ENCODE peak calls at places on chromosomes 7 and 10, in five cellular contexts. One of them, this sample, is unnamed.

GRCh38 chr10:62054825-62055224 is 153.3 kb downstream of the ARID5B start:
- ATAC-seq in HepG2: no peak
- ATAC-seq in HCT116: no peak
- ATAC-seq in GM23338: no peak
- ATAC-seq in upper lobe of left lung: no peak
- ATAC-seq in this sample: no peak

GRCh38 chr7:44109991-44110390 is 5.8 kb downstream of the AEBP1 start:
- ATAC-seq in HepG2: no peak
- ATAC-seq in HCT116: no peak
- ATAC-seq in upper lobe of left lung: no peak
- ATAC-seq in GM23338: no peak
- ATAC-seq in this sample: no peak

GRCh38 chr7:28173531-28173930 is 7.1 kb downstream of the JAZF1 start:
- ATAC-seq in HepG2: no peak
- ATAC-seq in GM23338: peak; percentile 20
- ATAC-seq in HCT116: no peak
- ATAC-seq in upper lobe of left lung: no peak
- ATAC-seq in this sample: no peak

GRCh38 chr10:73967022-73967429 is 30.9 kb upstream of the VCL start:
- ATAC-seq in HepG2: no peak
- ATAC-seq in GM23338: peak; percentile 78
- ATAC-seq in upper lobe of left lung: no peak
- ATAC-seq in HCT116: no peak
- ATAC-seq in this sample: no peak

GRCh38 chr7:141512597-141512996 is 38.6 kb upstream of the AGK start:
- ATAC-seq in HCT116: no peak
- ATAC-seq in upper lobe of left lung: no peak
- ATAC-seq in GM23338: no peak
- ATAC-seq in HepG2: no peak
- ATAC-seq in this sample: no peak

GRCh38 chr7:5437987-5438386 is 14.4 kb upstream of the TNRC18 start:
- ATAC-seq in GM23338: no peak
- ATAC-seq in HepG2: peak; percentile 3
- ATAC-seq in HCT116: no peak
- ATAC-seq in upper lobe of left lung: no peak
- ATAC-seq in this sample: no peak

GRCh38 chr10:114427124-114427852 is 23.0 kb upstream of the AFAP1L2 start:
- ATAC-seq in HCT116: peak; percentile 24
- ATAC-seq in GM23338: peak; percentile 72
- ATAC-seq in HepG2: peak; percentile 37
- ATAC-seq in upper lobe of left lung: peak; percentile 14
- ATAC-seq in this sample: no peak

GRCh38 chr7:5429253-5429856 is 5.7 kb upstream of the TNRC18 start:
- ATAC-seq in GM23338: peak; percentile 38
- ATAC-seq in HepG2: peak; percentile 23
- ATAC-seq in upper lobe of left lung: no peak
- ATAC-seq in HCT116: peak; percentile 11
- ATAC-seq in this sample: no peak

GRCh38 chr10:62231371-62231770 is 37.3 kb downstream of the RTKN2 start:
- ATAC-seq in upper lobe of left lung: peak; percentile 83
- ATAC-seq in HepG2: no peak
- ATAC-seq in GM23338: no peak
- ATAC-seq in HCT116: no peak
- ATAC-seq in this sample: peak; percentile 51

GRCh38 chr7:18103436-18104218 is 76.0 kb upstream of the PRPS1L1 start:
- ATAC-seq in upper lobe of left lung: no peak
- ATAC-seq in GM23338: no peak
- ATAC-seq in HCT116: no peak
- ATAC-seq in HepG2: no peak
- ATAC-seq in this sample: no peak

GRCh38 chr10:79496896-79497295 is 15.4 kb upstream of the EIF5AL1 start:
- ATAC-seq in GM23338: no peak
- ATAC-seq in HepG2: no peak
- ATAC-seq in HCT116: peak; percentile 72
- ATAC-seq in upper lobe of left lung: no peak
- ATAC-seq in this sample: no peak

GRCh38 chr7:55054252-55054651 is 35.4 kb downstream of the EGFR start:
- ATAC-seq in HepG2: no peak
- ATAC-seq in HCT116: no peak
- ATAC-seq in upper lobe of left lung: peak; percentile 2
- ATAC-seq in GM23338: no peak
- ATAC-seq in this sample: peak; percentile 39

GRCh38 chr7:46739378-46740234 is 818.5 kb upstream of the IGFBP3 start:
- ATAC-seq in GM23338: no peak
- ATAC-seq in HepG2: no peak
- ATAC-seq in HCT116: no peak
- ATAC-seq in upper lobe of left lung: no peak
- ATAC-seq in this sample: peak; percentile 36

GRCh38 chr7:1643270-1644092 is 26.6 kb upstream of the ELFN1 start:
- ATAC-seq in HCT116: no peak
- ATAC-seq in upper lobe of left lung: no peak
- ATAC-seq in GM23338: no peak
- ATAC-seq in HepG2: no peak
- ATAC-seq in this sample: no peak

GRCh38 chr7:41879424-41879823 is 176.5 kb upstream of the INHBA start:
- ATAC-seq in HepG2: no peak
- ATAC-seq in GM23338: no peak
- ATAC-seq in upper lobe of left lung: no peak
- ATAC-seq in HCT116: no peak
- ATAC-seq in this sample: no peak

GRCh38 chr7:24820730-24821044 is 63.4 kb upstream of the GSDME start:
- ATAC-seq in upper lobe of left lung: no peak
- ATAC-seq in GM23338: peak; percentile 57
- ATAC-seq in HCT116: peak; percentile 53
- ATAC-seq in HepG2: peak; percentile 72
- ATAC-seq in this sample: no peak

GRCh38 chr7:18978108-18978495 is 139.3 kb downstream of the TWIST1 start:
- ATAC-seq in GM23338: no peak
- ATAC-seq in HepG2: no peak
- ATAC-seq in upper lobe of left lung: peak; percentile 87
- ATAC-seq in HCT116: peak; percentile 60
- ATAC-seq in this sample: peak; percentile 43

GRCh38 chr10:132337019-132337418 is 5.0 kb downstream of the LRRC27 start:
- ATAC-seq in HepG2: peak; percentile 22
- ATAC-seq in upper lobe of left lung: peak; percentile 32
- ATAC-seq in HCT116: no peak
- ATAC-seq in GM23338: peak; percentile 53
- ATAC-seq in this sample: no peak

GRCh38 chr7:3336042-3336665 is 35.1 kb downstream of the SDK1 start:
- ATAC-seq in HepG2: no peak
- ATAC-seq in GM23338: peak; percentile 79
- ATAC-seq in HCT116: no peak
- ATAC-seq in upper lobe of left lung: no peak
- ATAC-seq in this sample: no peak

GRCh38 chr10:96419351-96419750 is 60.5 kb upstream of the OPALIN start:
- ATAC-seq in GM23338: no peak
- ATAC-seq in upper lobe of left lung: no peak
- ATAC-seq in HCT116: no peak
- ATAC-seq in HepG2: no peak
- ATAC-seq in this sample: no peak

GRCh38 chr7:32531402-32531801 is 36.1 kb downstream of the AVL9 start:
- ATAC-seq in HepG2: no peak
- ATAC-seq in upper lobe of left lung: no peak
- ATAC-seq in GM23338: no peak
- ATAC-seq in HCT116: no peak
- ATAC-seq in this sample: no peak

GRCh38 chr10:72691470-72692056 is 380 bp upstream of the MCU start:
- ATAC-seq in HepG2: no peak
- ATAC-seq in GM23338: peak; percentile 97
- ATAC-seq in HCT116: no peak
- ATAC-seq in upper lobe of left lung: no peak
- ATAC-seq in this sample: no peak

GRCh38 chr7:48298779-48299178 is 127.5 kb downstream of the ABCA13 start:
- ATAC-seq in HCT116: no peak
- ATAC-seq in HepG2: no peak
- ATAC-seq in upper lobe of left lung: no peak
- ATAC-seq in GM23338: no peak
- ATAC-seq in this sample: no peak

GRCh38 chr7:128037081-128037480 is 5.8 kb upstream of the LRRC4 start:
- ATAC-seq in HepG2: no peak
- ATAC-seq in upper lobe of left lung: no peak
- ATAC-seq in HCT116: no peak
- ATAC-seq in GM23338: no peak
- ATAC-seq in this sample: no peak

GRCh38 chr7:152335900-152336571 is 99.8 kb downstream of the KMT2C start:
- ATAC-seq in HCT116: no peak
- ATAC-seq in GM23338: no peak
- ATAC-seq in HepG2: no peak
- ATAC-seq in upper lobe of left lung: peak; percentile 28
- ATAC-seq in this sample: no peak

GRCh38 chr7:73882060-73882428 is 21.1 kb downstream of the TMEM270 start:
- ATAC-seq in HepG2: no peak
- ATAC-seq in upper lobe of left lung: no peak
- ATAC-seq in GM23338: no peak
- ATAC-seq in HCT116: no peak
- ATAC-seq in this sample: no peak

GRCh38 chr10:3186365-3186764 is 13.8 kb upstream of the PITRM1 start:
- ATAC-seq in upper lobe of left lung: no peak
- ATAC-seq in HCT116: no peak
- ATAC-seq in GM23338: no peak
- ATAC-seq in HepG2: no peak
- ATAC-seq in this sample: no peak

GRCh38 chr10:89367529-89367928 is 10.3 kb upstream of the IFIT1B start:
- ATAC-seq in upper lobe of left lung: no peak
- ATAC-seq in HepG2: no peak
- ATAC-seq in GM23338: no peak
- ATAC-seq in HCT116: no peak
- ATAC-seq in this sample: peak; percentile 52

GRCh38 chr7:30446266-30446665 is 32.3 kb downstream of the NOD1 start:
- ATAC-seq in HepG2: peak; percentile 23
- ATAC-seq in HCT116: no peak
- ATAC-seq in GM23338: no peak
- ATAC-seq in upper lobe of left lung: peak; percentile 22
- ATAC-seq in this sample: peak; percentile 16

GRCh38 chr7:129689995-129690581 is 78.6 kb downstream of the NRF1 start:
- ATAC-seq in GM23338: no peak
- ATAC-seq in upper lobe of left lung: no peak
- ATAC-seq in HepG2: no peak
- ATAC-seq in HCT116: no peak
- ATAC-seq in this sample: no peak

GRCh38 chr7:102454423-102454822 is 10.2 kb downstream of the ALKBH4 start:
- ATAC-seq in HepG2: no peak
- ATAC-seq in GM23338: no peak
- ATAC-seq in upper lobe of left lung: no peak
- ATAC-seq in HCT116: no peak
- ATAC-seq in this sample: no peak

GRCh38 chr7:42244828-42245227 is 7.8 kb upstream of the GLI3 start:
- ATAC-seq in HCT116: no peak
- ATAC-seq in upper lobe of left lung: peak; percentile 38
- ATAC-seq in GM23338: no peak
- ATAC-seq in HepG2: no peak
- ATAC-seq in this sample: no peak

GRCh38 chr7:47266131-47266706 is 315.7 kb downstream of the TNS3 start:
- ATAC-seq in GM23338: peak; percentile 93
- ATAC-seq in HepG2: peak; percentile 93
- ATAC-seq in HCT116: peak; percentile 95
- ATAC-seq in upper lobe of left lung: peak; percentile 89
- ATAC-seq in this sample: peak; percentile 73

GRCh38 chr10:48725708-48726107 is 41.0 kb downstream of the WDFY4 start:
- ATAC-seq in GM23338: no peak
- ATAC-seq in upper lobe of left lung: no peak
- ATAC-seq in HepG2: no peak
- ATAC-seq in HCT116: no peak
- ATAC-seq in this sample: peak; percentile 40

GRCh38 chr10:33334170-33334838 is at the start of gene NRP1:
- ATAC-seq in HCT116: peak; percentile 18
- ATAC-seq in upper lobe of left lung: peak; percentile 23
- ATAC-seq in HepG2: peak; percentile 27
- ATAC-seq in GM23338: peak; percentile 10
- ATAC-seq in this sample: peak; percentile 1

DNA sequence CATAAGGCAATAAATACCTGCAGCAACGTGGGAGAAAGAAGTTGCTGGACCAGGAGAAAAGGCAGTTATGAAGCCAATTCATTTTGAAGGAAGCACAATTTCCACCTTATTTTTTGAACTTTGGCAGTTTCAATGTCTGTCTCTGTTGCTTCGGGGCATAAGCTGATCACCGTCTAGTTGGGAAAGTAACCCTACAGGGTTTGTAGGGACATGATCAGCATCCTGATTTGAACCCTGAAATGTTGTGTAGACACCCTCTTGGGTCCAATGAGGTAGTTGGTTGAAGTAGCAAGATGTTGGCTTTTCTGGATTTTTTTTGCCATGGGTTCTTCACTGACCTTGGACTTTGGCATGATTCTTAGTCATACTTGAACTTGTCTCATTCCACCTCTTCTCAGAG is 13.0 kb downstream of the DUSP5 start:
- ATAC-seq in HCT116: no peak
- ATAC-seq in upper lobe of left lung: no peak
- ATAC-seq in HepG2: no peak
- ATAC-seq in GM23338: no peak
- ATAC-seq in this sample: no peak
- TF ChIP-seq POLR2AphosphoS5 in HCT116: peak; percentile 19
- TF ChIP-seq POLR2AphosphoS5 in upper lobe of left lung: no peak
- TF ChIP-seq POLR2AphosphoS5 in HepG2: no peak
- TF ChIP-seq POLR2AphosphoS5 in GM23338: no peak
- TF ChIP-seq POLR2AphosphoS5 in this sample: no peak

GRCh38 chr10:27744478-27745379 is 890 bp downstream of the MKX start:
- ATAC-seq in HCT116: peak; percentile 35
- ATAC-seq in HepG2: no peak
- ATAC-seq in GM23338: peak; percentile 7
- ATAC-seq in upper lobe of left lung: peak; percentile 12
- ATAC-seq in this sample: peak; percentile 10
- TF ChIP-seq POLR2AphosphoS5 in HCT116: no peak
- TF ChIP-seq POLR2AphosphoS5 in HepG2: no peak
- TF ChIP-seq POLR2AphosphoS5 in GM23338: no peak
- TF ChIP-seq POLR2AphosphoS5 in upper lobe of left lung: no peak
- TF ChIP-seq POLR2AphosphoS5 in this sample: no peak

GRCh38 chr7:16422100-16422430 is 727 bp upstream of the CRPPA start:
- ATAC-seq in HepG2: no peak
- ATAC-seq in GM23338: no peak
- ATAC-seq in HCT116: no peak
- ATAC-seq in upper lobe of left lung: no peak
- ATAC-seq in this sample: no peak
- TF ChIP-seq POLR2AphosphoS5 in HepG2: no peak
- TF ChIP-seq POLR2AphosphoS5 in GM23338: no peak
- TF ChIP-seq POLR2AphosphoS5 in HCT116: no peak
- TF ChIP-seq POLR2AphosphoS5 in upper lobe of left lung: no peak
- TF ChIP-seq POLR2AphosphoS5 in this sample: no peak

GRCh38 chr7:134874407-134874806 is 95.0 kb downstream of the CALD1 start:
- ATAC-seq in GM23338: no peak
- ATAC-seq in upper lobe of left lung: no peak
- ATAC-seq in HepG2: no peak
- ATAC-seq in HCT116: no peak
- ATAC-seq in this sample: no peak

GRCh38 chr7:134878731-134879295 is 99.4 kb downstream of the CALD1 start:
- ATAC-seq in HepG2: peak; percentile 72
- ATAC-seq in GM23338: no peak
- ATAC-seq in upper lobe of left lung: no peak
- ATAC-seq in HCT116: peak; percentile 67
- ATAC-seq in this sample: no peak

GRCh38 chr7:134879815-134880475 is 100.5 kb downstream of the CALD1 start:
- ATAC-seq in HCT116: no peak
- ATAC-seq in HepG2: no peak
- ATAC-seq in GM23338: no peak
- ATAC-seq in upper lobe of left lung: no peak
- ATAC-seq in this sample: no peak

GRCh38 chr7:134873253-134873652 is 93.8 kb downstream of the CALD1 start:
- ATAC-seq in HepG2: no peak
- ATAC-seq in upper lobe of left lung: peak; percentile 13
- ATAC-seq in GM23338: no peak
- ATAC-seq in HCT116: no peak
- ATAC-seq in this sample: no peak

GRCh38 chr7:134875867-134876266 is 96.4 kb downstream of the CALD1 start:
- ATAC-seq in HCT116: no peak
- ATAC-seq in upper lobe of left lung: peak; percentile 90
- ATAC-seq in HepG2: no peak
- ATAC-seq in GM23338: no peak
- ATAC-seq in this sample: peak; percentile 70
- TF ChIP-seq POLR2AphosphoS5 in HCT116: no peak
- TF ChIP-seq POLR2AphosphoS5 in upper lobe of left lung: no peak
- TF ChIP-seq POLR2AphosphoS5 in HepG2: no peak
- TF ChIP-seq POLR2AphosphoS5 in GM23338: no peak
- TF ChIP-seq POLR2AphosphoS5 in this sample: peak; percentile 82